ENCODE peak calls at places on chromosome 10, in five cellular contexts. J, O, E, X and Q are unnamed samples.

GRCh38 chr10:77080361-77081027 is 557.1 kb downstream of the KCNMA1 start:
- DNase-seq in J (no peak), O (no peak), E (no peak), X (no peak), Q (no peak)

GRCh38 chr10:103184615-103185014 is 8.5 kb downstream of the NT5C2 start:
- DNase-seq in J (no peak), O (no peak), E (no peak), X (peak; percentile 29), Q (no peak)

GRCh38 chr10:43336641-43337318 is 34.7 kb upstream of the FXYD4 start:
- DNase-seq in J (no peak), O (no peak), E (no peak), X (no peak), Q (no peak)

GRCh38 chr10:118332247-118332646 is 9.9 kb downstream of the FAM204A start:
- DNase-seq in J (no peak), O (no peak), E (peak; percentile 62), X (no peak), Q (no peak)

GRCh38 chr10:43453266-43453831 is 16.4 kb downstream of the ZNF487 start:
- DNase-seq in J (no peak), O (no peak), E (no peak), X (no peak), Q (no peak)

GRCh38 chr10:13536674-13537366 is 8.0 kb upstream of the BEND7 start:
- DNase-seq in J (peak; percentile 11), O (peak; percentile 72), E (peak; percentile 25), X (peak; percentile 56), Q (no peak)

GRCh38 chr10:43308986-43309385 is 42.1 kb upstream of the RASGEF1A start:
- DNase-seq in J (no peak), O (no peak), E (no peak), X (peak; percentile 81), Q (no peak)

GRCh38 chr10:83553366-83553765 is 585.9 kb upstream of the GHITM start:
- DNase-seq in J (no peak), O (no peak), E (no peak), X (no peak), Q (no peak)

GRCh38 chr10:72259491-72260214 is 14.1 kb upstream of the DDIT4 start:
- DNase-seq in J (peak; percentile 74), O (no peak), E (no peak), X (peak; percentile 83), Q (no peak)

GRCh38 chr10:97179731-97180366 is 5.9 kb downstream of the SLIT1 start:
- DNase-seq in J (no peak), O (peak; percentile 75), E (no peak), X (no peak), Q (no peak)
- TF ChIP-seq CTCF in J (no peak), O (peak; percentile 49), E (no peak), X (no peak), Q (no peak)

GRCh38 chr10:1100691-1101368 is 44.6 kb downstream of the WDR37 start:
- DNase-seq in J (no peak), O (peak; percentile 22), E (no peak), X (no peak), Q (no peak)
- TF ChIP-seq CTCF in J (no peak), O (no peak), E (no peak), X (no peak), Q (no peak)

DNA sequence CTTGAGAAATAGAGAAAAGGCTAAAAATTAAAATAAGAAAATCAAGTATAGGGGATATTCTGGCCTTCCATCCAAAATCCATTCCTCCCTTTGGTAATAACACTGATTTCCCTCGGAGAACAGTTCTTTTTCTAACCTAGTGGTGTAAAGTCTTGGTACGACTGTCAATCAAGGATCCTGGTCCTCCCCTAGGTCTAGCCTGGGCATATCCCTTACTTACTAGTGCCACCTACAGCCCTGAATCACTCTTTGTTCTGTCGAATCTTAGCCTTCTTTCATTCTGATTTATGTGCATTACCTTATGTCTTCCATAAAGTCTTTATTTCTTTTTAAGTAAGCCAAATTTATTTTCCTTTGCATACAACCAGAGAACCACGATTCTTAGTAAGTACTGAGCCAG is 298.7 kb upstream of the LRRTM3 start:
- DNase-seq in J (peak; percentile 1), O (no peak), E (peak; percentile 63), X (no peak), Q (no peak)
- TF ChIP-seq CTCF in J (peak; percentile 38), O (no peak), E (peak; percentile 32), X (peak; percentile 19), Q (no peak)

GRCh38 chr10:124791378-124792348 is at the start of gene EEF1AKMT2:
- DNase-seq in J (peak; percentile 77), O (peak; percentile 91), E (peak; percentile 90), X (peak; percentile 90), Q (peak; percentile 24)
- TF ChIP-seq CTCF in J (peak; percentile 75), O (no peak), E (no peak), X (peak; percentile 20), Q (no peak)

GRCh38 chr10:48503293-48503911 is 101.5 kb downstream of the ARHGAP22 start:
- DNase-seq in J (no peak), O (no peak), E (no peak), X (no peak), Q (no peak)
- TF ChIP-seq CTCF in J (no peak), O (no peak), E (no peak), X (no peak), Q (no peak)

DNA sequence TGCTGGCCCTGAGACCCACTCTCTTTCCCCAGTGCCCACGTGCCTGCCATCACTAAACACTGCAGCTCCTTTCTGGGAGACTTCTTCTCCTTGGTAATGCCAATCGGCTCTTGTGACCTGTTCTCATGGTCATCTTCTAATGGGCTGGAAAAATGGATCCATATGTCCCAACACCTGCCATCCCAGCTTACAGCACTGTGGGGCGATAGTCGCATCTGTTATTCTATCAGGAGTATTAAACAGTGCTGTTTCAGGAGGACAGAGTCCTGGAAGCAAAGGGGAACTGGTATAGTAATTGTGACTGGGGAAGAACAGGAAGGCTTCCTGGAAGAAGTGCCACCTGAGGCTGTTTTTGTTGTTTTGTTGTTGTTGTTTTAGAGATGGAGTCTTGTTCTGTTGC is 411.2 kb downstream of the GLRX3 start:
- DNase-seq in J (no peak), O (no peak), E (no peak), X (no peak), Q (no peak)
- TF ChIP-seq CTCF in J (no peak), O (peak; percentile 13), E (no peak), X (no peak), Q (no peak)

DNA sequence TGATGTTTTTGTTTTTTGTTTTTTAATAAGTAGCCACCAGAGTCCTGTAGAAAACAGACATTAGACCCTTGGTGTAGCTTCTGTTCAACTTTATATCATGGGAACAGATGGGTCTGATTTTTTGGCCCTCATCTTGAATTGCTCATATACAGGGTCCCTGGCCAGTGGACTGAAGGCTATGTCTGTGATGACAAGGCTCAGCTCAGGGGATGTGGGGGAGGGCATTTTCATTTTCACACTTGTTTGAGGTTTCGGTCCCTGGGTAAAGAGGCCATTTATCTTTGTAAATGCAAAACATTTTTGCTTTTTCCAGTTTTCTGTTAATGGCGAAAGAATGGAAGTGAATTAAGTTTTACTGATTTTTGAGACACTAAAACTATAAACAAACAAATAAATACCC is 257.6 kb upstream of the PHYHIPL start:
- DNase-seq in J (no peak), O (no peak), E (peak; percentile 18), X (no peak), Q (no peak)
- TF ChIP-seq CTCF in J (no peak), O (no peak), E (no peak), X (no peak), Q (no peak)